ENCODE peak calls at places on chromosomes 4 and X, in six cellular contexts. P is ELR; U is left ventricle myocardium superior; H is stimulated activated CD8-positive, alpha-beta memory T cell treated with anti-CD3 and anti-CD28 coated beads, Interleukin-4, amount 100 ng/mL, for 24 hours; D is GM19239; C is AG04450. E is an unnamed sample.

GRCh38 chr4:128596115-128596514 is 213.4 kb upstream of the JADE1 start:
- DNase-seq in H (no peak), U (no peak), D (no peak), P (no peak), C (no peak), E (peak)

GRCh38 chr4:6541789-6542188 is 33.2 kb upstream of the MAN2B2 start:
- DNase-seq in U (no peak), D (no peak), C (no peak), H (no peak), P (no peak), E (peak)

GRCh38 chr4:94452476-94453300 is 946 bp downstream of the PDLIM5 start:
- DNase-seq in D (peak), C (peak), P (peak), U (peak), H (no peak), E (peak)

GRCh38 chrX:74514384-74514783 is 93.1 kb downstream of the SLC16A2 start:
- DNase-seq in D (no peak), P (no peak), C (no peak), U (no peak), H (no peak), E (peak)

GRCh38 chr4:37661643-37662221 is 24.4 kb downstream of the RELL1 start:
- DNase-seq in P (peak), C (no peak), H (no peak), U (no peak), D (no peak), E (peak)

GRCh38 chr4:159904906-159905305 is 802.0 kb downstream of the RAPGEF2 start:
- DNase-seq in U (no peak), D (no peak), H (no peak), C (no peak), P (no peak), E (no peak)

GRCh38 chr4:39613093-39613656 is 25.5 kb downstream of the SMIM14 start:
- DNase-seq in C (no peak), U (no peak), H (no peak), D (no peak), P (peak), E (no peak)

GRCh38 chr4:98950925-98951324 is 22.0 kb upstream of the EIF4E start:
- DNase-seq in H (no peak), C (no peak), P (peak), D (no peak), U (no peak), E (peak)

GRCh38 chrX:107669276-107669675 is 41.0 kb downstream of the PRPS1 start:
- DNase-seq in D (no peak), P (no peak), C (no peak), H (no peak), U (no peak), E (no peak)

GRCh38 chr4:26858947-26859401 is 1.7 kb upstream of the STIM2 start:
- DNase-seq in D (no peak), H (no peak), U (no peak), C (no peak), P (peak), E (no peak)

GRCh38 chr4:5051210-5051691 is at the start of gene STK32B:
- DNase-seq in C (peak), P (peak), H (no peak), D (no peak), U (peak), E (peak)

GRCh38 chr4:174528226-174528625 is 5.9 kb upstream of the HPGD start:
- DNase-seq in P (no peak), H (no peak), C (no peak), U (no peak), D (no peak), E (no peak)

GRCh38 chr4:177879851-177880250 is 437.6 kb upstream of the AGA start:
- DNase-seq in H (no peak), P (peak), U (no peak), C (no peak), D (no peak), E (no peak)

GRCh38 chr4:85402371-85402770 is 72.6 kb upstream of the ARHGAP24 start:
- DNase-seq in P (peak), U (no peak), H (no peak), D (no peak), C (no peak), E (peak)

GRCh38 chr4:86338521-86338920 is 21.3 kb downstream of the MAPK10 start:
- DNase-seq in U (no peak), P (no peak), D (no peak), C (no peak), H (no peak), E (no peak)

E was measured in kidney tubule cell.